ENCODE peak calls at places on chromosomes 11 and 22, in ten cellular contexts. A is suprapubic skin, R is heart left ventricle, Z is tibial nerve, I is body of pancreas, B is uterus, S is GM12878, J is HepG2, L is A549, O is stomach. V is an unnamed sample.

GRCh38 chr22:23878219-23878618 is 16.0 kb upstream of the MIF start:
- DNase-seq in S (no peak), Z (no peak), R (no peak), I (no peak), A (no peak), B (no peak), O (no peak), J (no peak), L (no peak), V (no peak)

GRCh38 chr11:60208146-60208895 is 25.4 kb upstream of the MS4A6A start:
- DNase-seq in Z (no peak), I (no peak), B (no peak), O (no peak), R (no peak), L (no peak), J (no peak), S (no peak), A (no peak), V (no peak)

GRCh38 chr11:124745270-124745834 is 5.6 kb downstream of the NRGN start:
- DNase-seq in A (peak), J (no peak), O (no peak), Z (no peak), B (no peak), I (no peak), R (no peak), L (no peak), S (no peak), V (no peak)

GRCh38 chr11:130677486-130678153 is 229.2 kb downstream of the ADAMTS15 start:
- DNase-seq in J (peak), O (no peak), L (peak), B (no peak), R (peak), S (no peak), A (no peak), I (no peak), Z (no peak), V (no peak)

GRCh38 chr11:44574620-44575287 is 9.3 kb downstream of the CD82 start:
- DNase-seq in R (no peak), J (no peak), L (no peak), Z (no peak), I (no peak), A (no peak), O (peak), B (no peak), S (peak), V (no peak)

GRCh38 chr11:66689661-66690590 is 12.2 kb upstream of the RBM4B start:
- DNase-seq in I (no peak), S (no peak), Z (no peak), O (no peak), A (no peak), J (no peak), L (no peak), B (no peak), R (no peak), V (no peak)

GRCh38 chr11:72257551-72257950 is 13.6 kb upstream of the PHOX2A start:
- DNase-seq in L (no peak), A (no peak), Z (no peak), R (no peak), S (no peak), B (no peak), J (no peak), I (no peak), O (no peak), V (no peak)

GRCh38 chr11:70633610-70634009 is 235.3 kb downstream of the CTTN start:
- DNase-seq in O (no peak), Z (no peak), J (no peak), L (no peak), I (no peak), R (no peak), B (no peak), S (no peak), A (no peak), V (no peak)

GRCh38 chr11:94737171-94737611 is 31.0 kb upstream of the AMOTL1 start:
- DNase-seq in R (no peak), B (no peak), Z (no peak), A (no peak), I (no peak), S (no peak), J (peak), O (no peak), L (peak), V (no peak)

GRCh38 chr11:113174862-113175261 is 139.5 kb upstream of the TTC12 start:
- DNase-seq in A (no peak), R (no peak), L (no peak), J (no peak), S (no peak), Z (no peak), I (no peak), O (no peak), B (no peak), V (no peak)

DNA sequence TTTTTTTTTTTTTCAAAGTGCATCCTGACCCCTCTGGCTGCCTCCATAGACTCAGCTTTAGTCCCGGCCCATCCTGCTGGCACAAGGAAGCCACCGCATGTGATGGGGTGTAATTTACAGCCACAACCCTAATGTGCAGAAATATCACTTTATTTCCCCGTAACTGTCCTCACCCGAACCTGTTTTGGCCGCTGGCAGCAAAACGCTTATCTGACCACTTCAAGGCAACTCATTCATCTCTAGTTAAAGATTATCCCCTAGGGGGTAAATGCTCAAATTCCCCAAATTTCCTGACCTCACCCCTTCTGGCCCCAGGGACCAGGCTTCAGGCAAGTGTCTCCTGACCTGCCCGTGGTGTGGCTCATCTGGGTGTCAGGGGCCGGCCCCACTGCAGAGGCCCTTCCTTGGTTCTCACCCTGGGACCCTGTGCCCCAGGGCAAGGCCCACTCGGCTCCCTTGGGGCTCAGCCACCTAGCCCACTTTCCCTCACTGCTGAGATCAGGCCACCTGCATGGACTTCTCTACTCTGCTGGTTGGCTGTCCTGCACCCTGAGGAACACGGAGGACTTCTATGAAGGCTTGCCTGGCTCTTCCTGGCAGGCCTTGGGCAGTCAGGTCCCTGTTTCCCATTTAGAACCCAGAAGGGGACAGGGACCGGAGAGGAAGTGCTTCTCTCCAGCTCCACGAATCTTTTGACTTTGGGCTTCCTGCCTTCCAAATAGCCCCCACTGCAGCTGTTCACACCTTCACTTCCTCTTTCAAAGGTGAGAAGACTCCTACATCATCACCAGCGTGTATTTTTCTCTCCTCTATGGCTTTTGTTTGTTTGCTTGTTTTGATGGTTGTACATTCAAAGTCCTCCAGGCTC is 53.3 kb downstream of the WNT11 start:
- DNase-seq in I (no peak), B (no peak), A (peak), L (no peak), R (no peak), Z (no peak), J (no peak), S (peak), O (no peak), V (no peak)
- TF ChIP-seq POLR2A in I (no peak), B (no peak), A (no peak), L (no peak), R (no peak), Z (no peak), J (no peak), S (no peak), O (no peak), V (no peak)

GRCh38 chr11:117230286-117230961 is 1.4 kb downstream of the PCSK7 start:
- DNase-seq in R (no peak), S (peak), I (no peak), A (peak), B (no peak), J (no peak), O (no peak), L (no peak), Z (no peak), V (no peak)
- H3K27ac ChIP-seq in R (peak), S (peak), I (peak), A (no peak), B (peak), J (no peak), O (peak), L (no peak), Z (no peak), V (peak)

DNA sequence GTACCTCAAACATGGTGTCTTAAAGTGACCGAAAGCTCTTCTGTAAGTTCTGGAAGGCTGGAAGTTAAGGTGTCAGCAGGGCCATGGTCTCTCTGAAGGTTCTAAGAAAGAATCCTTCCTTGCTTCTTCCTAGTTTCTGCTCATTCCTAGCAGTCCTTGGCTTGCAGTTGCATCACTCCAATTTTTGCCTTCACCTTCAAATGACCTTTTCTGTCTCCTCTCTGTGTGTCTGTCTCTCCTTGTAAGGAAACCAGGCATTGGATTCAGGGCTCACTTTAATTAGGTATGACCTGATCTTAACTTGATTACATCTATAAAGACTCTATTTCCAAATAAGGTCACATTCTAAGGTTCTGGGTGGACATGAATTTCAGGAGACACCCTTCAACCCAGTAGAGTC is 8.7 kb downstream of the AASDHPPT start:
- DNase-seq in B (no peak), I (no peak), L (no peak), R (no peak), Z (no peak), A (no peak), S (no peak), J (no peak), O (no peak), V (no peak)
- TF ChIP-seq CTCF in B (no peak), I (no peak), L (no peak), R (no peak), Z (no peak), A (no peak), S (no peak), J (no peak), O (no peak), V (no peak)

GRCh38 chr11:214083-214482 is 6.6 kb downstream of the RIC8A start:
- DNase-seq in A (peak), O (peak), B (no peak), J (no peak), I (no peak), L (no peak), S (no peak), R (no peak), Z (no peak), V (no peak)

GRCh38 chr11:218815-219593 is 11.5 kb downstream of the RIC8A start:
- DNase-seq in R (no peak), A (peak), I (no peak), S (no peak), J (no peak), B (no peak), Z (no peak), O (peak), L (no peak), V (no peak)

GRCh38 chr11:217704-218103 is 10.2 kb downstream of the RIC8A start:
- DNase-seq in L (no peak), I (no peak), A (no peak), S (no peak), O (peak), B (no peak), R (no peak), Z (no peak), J (no peak), V (no peak)

GRCh38 chr11:215581-216037 is 8.1 kb downstream of the RIC8A start:
- DNase-seq in L (no peak), B (no peak), R (no peak), I (no peak), S (no peak), Z (no peak), J (no peak), A (peak), O (peak), V (no peak)

DNA sequence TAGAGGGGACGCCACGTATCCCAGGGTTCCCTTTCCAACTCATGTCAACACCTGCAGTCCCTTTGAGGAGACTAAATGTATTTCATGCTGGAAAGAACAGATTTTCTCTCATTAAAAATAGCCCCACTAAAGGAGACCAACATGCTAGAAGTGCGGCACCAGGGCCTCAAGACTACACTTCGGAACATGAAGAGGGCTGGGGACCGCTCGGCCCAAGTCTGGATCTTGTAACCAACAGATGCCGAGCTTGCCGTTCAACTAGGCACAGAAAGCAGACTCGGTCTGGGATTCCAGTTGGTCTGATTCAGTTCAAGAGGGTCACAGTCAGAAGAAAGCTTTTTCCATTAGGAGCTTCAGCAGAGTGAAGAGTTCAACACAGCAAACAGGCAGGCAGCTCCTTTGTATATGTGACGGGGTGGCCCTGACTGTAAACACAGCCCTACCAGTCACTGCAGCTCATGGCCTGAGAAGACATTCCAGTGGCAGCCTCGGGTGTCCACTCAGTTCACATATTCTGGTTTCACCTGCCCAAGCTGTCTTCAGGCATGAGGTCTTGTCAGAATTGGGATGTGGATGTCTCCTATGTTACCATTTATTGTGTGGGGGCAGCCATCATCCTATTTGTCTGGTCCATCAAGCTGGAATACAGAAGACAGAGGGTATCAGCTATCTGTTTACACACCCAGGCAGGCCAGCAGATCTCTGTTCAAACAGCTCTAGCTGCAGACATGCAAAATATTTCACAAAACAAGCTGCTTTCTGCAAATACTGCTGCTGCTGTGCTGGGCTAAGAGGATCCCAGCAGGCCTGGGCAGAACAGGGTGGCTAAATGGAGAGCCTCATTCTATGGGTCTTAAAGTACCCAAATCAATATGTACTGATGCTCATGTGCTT is 8.8 kb downstream of the RIC8A start:
- DNase-seq in J (peak), A (peak), R (no peak), B (no peak), I (no peak), L (no peak), O (peak), S (no peak), Z (no peak), V (no peak)
- TF ChIP-seq POLR2A in J (no peak), A (no peak), R (no peak), B (no peak), I (no peak), L (no peak), O (no peak), S (peak), Z (no peak), V (no peak)

GRCh38 chr22:45616432-45616831 is 55.2 kb upstream of the ATXN10 start:
- DNase-seq in I (no peak), A (no peak), S (no peak), R (no peak), J (no peak), Z (no peak), O (no peak), L (no peak), B (no peak), V (no peak)

GRCh38 chr22:45612940-45613339 is 58.7 kb upstream of the ATXN10 start:
- DNase-seq in I (no peak), B (no peak), O (no peak), Z (no peak), A (no peak), S (no peak), L (no peak), J (no peak), R (no peak), V (no peak)

GRCh38 chr22:45617948-45618347 is 53.7 kb upstream of the ATXN10 start:
- DNase-seq in O (no peak), Z (no peak), B (no peak), S (no peak), R (no peak), L (no peak), A (no peak), I (no peak), J (no peak), V (no peak)

GRCh38 chr22:45612451-45612901 is 59.2 kb upstream of the ATXN10 start:
- DNase-seq in R (peak), O (no peak), L (no peak), A (peak), Z (peak), B (peak), I (no peak), S (no peak), J (no peak), V (peak)

DNA sequence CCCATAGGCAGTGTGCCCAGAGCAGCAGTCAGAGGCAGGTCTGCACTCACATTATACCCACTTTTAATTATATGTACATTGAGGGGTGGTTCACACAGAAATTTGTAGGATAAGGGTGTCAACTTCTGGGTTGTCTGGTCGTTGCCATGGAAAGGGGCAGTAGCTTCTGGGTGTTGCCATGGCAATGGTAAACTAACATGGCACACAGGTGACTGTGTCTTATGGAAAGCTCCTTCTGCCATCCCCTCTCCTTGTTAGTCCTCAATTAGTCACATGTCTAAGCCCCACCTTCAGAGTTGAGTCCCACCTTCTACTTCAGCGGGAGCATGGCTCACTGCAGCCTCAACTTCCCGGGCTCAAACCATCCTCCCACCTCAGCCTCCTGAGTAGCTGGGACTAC is 56.3 kb upstream of the ATXN10 start:
- DNase-seq in I (no peak), O (no peak), J (no peak), S (no peak), A (no peak), B (no peak), Z (no peak), L (no peak), R (no peak), V (no peak)
- H3K27ac ChIP-seq in I (no peak), O (no peak), J (no peak), S (no peak), A (no peak), B (no peak), Z (no peak), L (peak), R (no peak), V (no peak)

GRCh38 chr11:116563028-116563712 is 209.6 kb downstream of the BUD13 start:
- DNase-seq in O (no peak), Z (no peak), R (no peak), A (no peak), L (peak), J (peak), B (no peak), S (no peak), I (peak), V (no peak)

GRCh38 chr11:116563713-116564050 is 209.1 kb downstream of the BUD13 start:
- DNase-seq in A (no peak), Z (no peak), R (no peak), B (no peak), I (no peak), S (no peak), J (no peak), L (no peak), O (no peak), V (no peak)

GRCh38 chr11:116556483-116556882 is 216.3 kb downstream of the BUD13 start:
- DNase-seq in B (no peak), S (no peak), O (no peak), Z (no peak), A (no peak), L (no peak), J (no peak), R (no peak), I (no peak), V (no peak)

GRCh38 chr11:116557261-116557660 is 215.5 kb downstream of the BUD13 start:
- DNase-seq in R (no peak), L (no peak), S (no peak), B (no peak), A (no peak), O (no peak), I (no peak), Z (no peak), J (no peak), V (no peak)

GRCh38 chr11:116558504-116559252 is 214.1 kb downstream of the BUD13 start:
- DNase-seq in A (no peak), R (no peak), I (no peak), S (no peak), O (no peak), B (no peak), L (no peak), J (no peak), Z (no peak), V (no peak)
- TF ChIP-seq CTCF in A (no peak), R (no peak), I (no peak), S (no peak), O (no peak), B (no peak), L (no peak), J (no peak), Z (no peak), V (no peak)